ENCODE peak calls at places on chromosomes 16 and 17, in five cellular contexts. I is epithelial cell of esophagus, A is AG09319, T is ascending aorta, E is fibroblast of lung. U is an unnamed sample.

GRCh38 chr17:48492401-48493298 is 38.2 kb downstream of the HOXB1 start:
- DNase-seq in E (peak), A (no peak), I (peak), T (no peak), U (no peak)

GRCh38 chr16:2840914-2841313 is 10.8 kb downstream of the ZG16B start:
- DNase-seq in A (no peak), I (no peak), T (no peak), E (no peak), U (no peak)

GRCh38 chr17:48995871-48996695 is 1.1 kb upstream of the IGF2BP1 start:
- DNase-seq in I (no peak), T (no peak), E (no peak), A (no peak), U (no peak)

GRCh38 chr16:85393674-85394510 is 219.2 kb upstream of the GSE1 start:
- DNase-seq in T (no peak), E (no peak), A (no peak), I (peak), U (no peak)

GRCh38 chr16:79093554-79093967 is 507.0 kb downstream of the MAF start:
- DNase-seq in E (no peak), I (no peak), A (no peak), T (no peak), U (no peak)

GRCh38 chr16:13403326-13403725 is 501.9 kb downstream of the SHISA9 start:
- DNase-seq in A (no peak), E (no peak), I (no peak), T (no peak), U (no peak)

GRCh38 chr17:10513284-10514067 is 4.9 kb downstream of the MYH1 start:
- DNase-seq in E (no peak), T (no peak), A (no peak), I (no peak), U (peak)

GRCh38 chr16:28183441-28183840 is 28.3 kb downstream of the XPO6 start:
- DNase-seq in T (no peak), A (no peak), I (no peak), E (no peak), U (no peak)

GRCh38 chr17:36641331-36641876 is 40.0 kb downstream of the MRM1 start:
- DNase-seq in A (no peak), T (no peak), I (no peak), E (no peak), U (no peak)

GRCh38 chr17:77846531-77847085 is 111.9 kb upstream of the TNRC6C start:
- DNase-seq in E (no peak), A (no peak), I (no peak), T (no peak), U (no peak)

GRCh38 chr17:42120161-42121065 is 754 bp downstream of the KAT2A start:
- DNase-seq in I (no peak), T (no peak), A (no peak), E (no peak), U (no peak)

GRCh38 chr16:3819175-3819527 is 61.4 kb downstream of the CREBBP start:
- DNase-seq in E (no peak), T (no peak), A (no peak), I (no peak), U (no peak)

GRCh38 chr17:43661699-43662431 is at the start of gene MEOX1:
- DNase-seq in A (peak), T (no peak), E (peak), I (peak), U (peak)

GRCh38 chr16:66905633-66906539 is 12.8 kb downstream of the CDH16 start:
- DNase-seq in E (no peak), A (no peak), T (no peak), I (peak), U (no peak)
- TF ChIP-seq CTCF in E (no peak), A (no peak), T (no peak), I (no peak), U (no peak)

GRCh38 chr17:1714980-1715802 is 5.0 kb upstream of the TLCD2 start:
- DNase-seq in I (peak), E (peak), A (peak), T (peak), U (peak)

GRCh38 chr17:1713160-1713877 is 3.1 kb upstream of the TLCD2 start:
- DNase-seq in A (no peak), T (no peak), E (peak), I (no peak), U (no peak)

GRCh38 chr17:1714488-1714979 is 4.4 kb upstream of the TLCD2 start:
- DNase-seq in A (peak), E (peak), I (peak), T (peak), U (peak)

GRCh38 chr17:1712271-1712670 is 2.1 kb upstream of the TLCD2 start:
- DNase-seq in T (no peak), A (no peak), E (no peak), I (no peak), U (no peak)

DNA sequence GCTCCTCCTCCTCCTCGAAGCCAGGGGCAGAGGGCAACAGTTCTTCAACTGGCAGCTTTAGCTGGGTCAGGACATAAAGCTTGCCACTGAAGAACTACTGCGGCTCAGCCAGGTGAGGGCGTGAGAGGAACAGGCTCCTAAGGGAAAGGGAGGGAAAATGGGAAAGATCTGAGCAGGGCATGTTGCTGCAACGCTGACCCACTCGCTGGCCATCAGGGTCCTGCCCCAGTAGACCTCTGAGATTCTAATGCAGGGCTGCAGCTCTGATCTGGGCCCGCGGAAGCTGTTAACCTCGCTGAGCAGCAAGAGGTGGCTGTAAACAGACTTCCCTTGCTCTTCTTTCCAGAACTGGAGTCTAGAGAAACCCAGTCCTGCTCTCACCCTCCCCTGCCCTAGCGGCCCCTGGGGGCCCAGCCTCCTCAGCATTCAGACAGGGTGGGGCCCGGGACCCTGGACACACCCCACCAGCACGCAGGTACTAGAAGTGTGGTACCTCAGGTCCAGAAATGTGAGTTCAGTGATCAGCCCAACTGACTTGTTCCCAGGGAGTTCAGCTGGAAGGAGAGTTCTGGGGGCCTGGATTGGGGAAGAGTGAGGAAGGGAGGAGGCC is 3.8 kb upstream of the TLCD2 start:
- DNase-seq in A (no peak), T (no peak), I (peak), E (peak), U (no peak)
- TF ChIP-seq CTCF in A (peak), T (no peak), I (peak), E (no peak), U (peak)

GRCh38 chr17:4845128-4845527 is 12.0 kb downstream of the MINK1 start:
- DNase-seq in E (no peak), A (no peak), T (no peak), I (no peak), U (no peak)

GRCh38 chr17:4843451-4843850 is 10.3 kb downstream of the MINK1 start:
- DNase-seq in A (no peak), E (no peak), T (no peak), I (no peak), U (no peak)

GRCh38 chr17:4840893-4841242 is 7.7 kb downstream of the MINK1 start:
- DNase-seq in A (no peak), E (no peak), T (no peak), I (no peak), U (no peak)

GRCh38 chr17:4839965-4840892 is 7.1 kb downstream of the MINK1 start:
- DNase-seq in T (no peak), A (no peak), I (no peak), E (no peak), U (no peak)

GRCh38 chr17:4842376-4842775 is 9.2 kb downstream of the MINK1 start:
- DNase-seq in T (no peak), E (no peak), A (no peak), I (no peak), U (no peak)
- TF ChIP-seq CTCF in T (no peak), E (no peak), A (no peak), I (no peak), U (no peak)

DNA sequence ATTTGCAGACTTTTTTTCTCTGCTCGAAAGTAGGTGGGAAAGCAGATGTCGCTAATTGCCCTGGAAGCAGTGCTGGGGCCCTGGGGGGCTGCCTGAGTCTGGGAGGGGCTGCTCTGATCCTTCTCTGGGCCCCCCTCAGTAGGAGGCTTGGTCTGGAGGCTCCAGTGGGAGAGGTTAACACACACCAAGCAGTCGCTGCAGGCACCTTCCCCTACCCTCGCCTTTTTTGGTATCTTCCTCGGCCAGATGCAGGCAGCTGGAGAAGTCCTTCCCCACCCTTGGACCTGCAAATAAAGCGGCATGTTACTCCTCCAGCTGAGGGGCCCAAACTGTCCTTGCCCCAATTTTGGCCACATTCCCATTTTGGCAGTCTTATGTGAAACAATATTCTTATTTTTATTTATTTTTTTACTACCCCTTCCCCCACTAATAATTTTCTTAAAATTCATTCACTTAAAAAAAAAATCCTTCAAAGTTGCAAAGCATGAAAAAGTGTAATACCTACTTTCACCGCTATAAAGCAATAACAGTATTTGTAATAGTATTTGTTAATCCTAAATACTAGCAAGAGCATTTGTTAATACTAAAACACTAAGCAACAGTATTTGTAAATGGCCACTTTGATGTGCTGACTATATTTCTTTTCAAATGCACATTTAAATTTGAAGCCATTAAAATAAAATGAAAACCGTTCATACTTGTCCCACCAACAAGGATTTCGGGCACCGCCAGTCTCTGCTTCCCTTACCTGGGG is 15.0 kb downstream of the C16orf46 start:
- DNase-seq in A (no peak), T (no peak), E (no peak), I (no peak), U (no peak)
- TF ChIP-seq CTCF in A (no peak), T (no peak), E (no peak), I (no peak), U (no peak)

GRCh38 chr16:87119748-87120147 is 197.4 kb downstream of the C16orf95 start:
- DNase-seq in A (no peak), T (no peak), E (no peak), I (no peak), U (no peak)
- TF ChIP-seq CTCF in A (no peak), T (no peak), E (no peak), I (no peak), U (no peak)

DNA sequence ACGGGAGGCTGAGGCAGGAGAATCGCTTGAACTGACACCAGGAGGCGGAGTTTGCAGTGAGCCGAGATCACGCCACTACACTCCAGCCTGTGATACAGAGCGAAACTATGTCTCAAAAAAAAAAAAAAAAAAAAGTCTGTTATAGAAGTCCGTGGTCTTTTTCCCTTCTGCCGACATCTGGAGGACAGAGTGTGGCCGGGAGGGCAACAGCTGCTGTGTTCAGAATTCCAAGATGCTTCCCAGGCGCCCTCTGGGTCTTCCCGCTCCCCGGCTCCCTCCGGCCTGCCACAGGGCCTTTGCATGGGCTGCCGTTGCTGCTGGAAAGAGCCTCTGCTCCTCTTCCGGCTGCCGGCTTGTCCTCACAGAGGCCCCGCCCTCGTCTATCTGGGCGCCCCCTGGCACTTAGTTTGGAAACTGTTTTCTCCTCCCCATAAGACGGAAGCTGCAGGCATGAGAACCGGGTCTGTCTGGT is 2.4 kb upstream of the CACNA1H start:
- DNase-seq in E (peak), T (no peak), A (no peak), I (no peak), U (peak)
- TF ChIP-seq CTCF in E (no peak), T (no peak), A (no peak), I (no peak), U (peak)

GRCh38 chr16:83554096-83554495 is 253.7 kb upstream of the HSBP1 start:
- DNase-seq in I (no peak), E (no peak), T (no peak), A (no peak), U (no peak)

GRCh38 chr16:83552930-83553329 is 254.8 kb upstream of the HSBP1 start:
- DNase-seq in A (no peak), I (no peak), E (no peak), T (no peak), U (no peak)

GRCh38 chr16:83552193-83552592 is 255.6 kb upstream of the HSBP1 start:
- DNase-seq in I (peak), T (no peak), E (peak), A (no peak), U (no peak)

DNA sequence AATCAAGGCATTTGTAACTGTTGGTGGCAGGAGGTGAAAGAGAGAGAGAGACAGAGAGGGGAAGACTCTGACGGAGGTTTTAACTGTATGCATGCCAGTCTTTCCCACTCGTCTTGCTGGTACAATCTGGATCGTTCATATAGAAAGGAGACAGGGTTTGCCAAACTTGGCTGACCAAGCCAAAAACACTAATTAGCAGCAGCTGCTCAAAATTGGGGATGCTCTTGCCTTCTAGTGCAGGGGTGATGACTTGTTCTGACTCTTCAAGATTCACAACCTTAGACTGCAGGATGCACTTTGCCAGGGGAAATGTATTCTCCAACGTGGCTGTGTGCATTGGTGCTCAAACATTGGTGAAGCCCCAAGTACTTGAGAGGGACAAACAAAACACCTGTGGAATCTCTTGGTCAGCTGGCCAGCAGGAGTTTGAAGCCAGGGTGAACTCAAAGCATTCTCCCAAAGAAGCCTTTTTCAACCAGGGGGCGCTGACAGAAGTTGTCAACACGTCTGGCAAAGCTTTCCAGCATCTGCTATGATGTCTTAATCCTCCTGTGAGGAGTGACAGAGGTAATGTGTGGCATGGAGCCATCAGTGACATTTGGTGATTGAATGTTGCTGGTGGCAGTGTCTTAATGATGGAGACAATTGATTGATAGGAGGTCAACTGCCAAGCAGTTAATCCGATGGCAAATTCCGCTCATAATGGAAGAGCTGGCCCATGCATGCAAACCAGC is 257.8 kb upstream of the HSBP1 start:
- DNase-seq in A (no peak), T (no peak), I (no peak), E (no peak), U (no peak)
- TF ChIP-seq CTCF in A (no peak), T (no peak), I (no peak), E (no peak), U (no peak)

GRCh38 chr17:17784599-17785264 is 52.1 kb downstream of the SREBF1 start:
- DNase-seq in T (no peak), I (no peak), E (no peak), A (no peak), U (no peak)
- TF ChIP-seq CTCF in T (no peak), I (no peak), E (no peak), A (no peak), U (peak)

DNA sequence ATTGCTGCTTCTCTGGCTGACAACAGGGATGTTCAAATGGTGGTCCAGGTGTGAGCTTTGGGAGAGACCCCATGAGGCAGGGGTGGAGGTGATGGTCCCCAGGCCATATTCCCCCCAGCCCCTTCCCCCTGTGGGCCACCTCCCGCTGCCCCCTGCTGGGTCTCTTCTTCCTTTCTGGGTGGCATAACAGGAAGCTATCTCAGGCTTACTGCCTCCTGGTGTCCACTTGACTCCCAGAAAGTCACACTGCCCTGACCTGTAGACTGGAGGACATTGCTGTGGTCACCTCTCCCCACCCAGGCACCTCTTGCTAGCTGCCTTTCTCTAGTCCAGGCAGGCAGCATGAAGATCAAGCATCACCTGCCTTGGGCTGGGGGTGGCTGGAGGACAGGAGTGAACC is 46.4 kb upstream of the PLCG2 start:
- DNase-seq in T (no peak), E (no peak), I (no peak), A (no peak), U (no peak)
- TF ChIP-seq CTCF in T (no peak), E (no peak), I (no peak), A (no peak), U (no peak)